ENCODE peak calls at places on chromosomes 16 and 17, in nine cellular contexts. P, V, H, Y, Q, W, D, B and O are unnamed samples. For H3K4me1, the result is how much of the 10 kb centered on the place peaks cover.

GRCh38 chr16:50692999-50693781 is at the start of gene NOD2:
- DNase-seq in B (no peak), D (no peak), H (peak), Q (peak), V (peak), P (peak), Y (peak), W (peak), O (peak)

GRCh38 chr16:17470871-17471744 is at the start of gene XYLT1:
- DNase-seq in B (no peak), Y (peak), W (peak), V (peak), P (no peak), Q (no peak), H (peak), D (peak), O (peak)

GRCh38 chr17:37744961-37745800 is at the start of gene HNF1B:
- DNase-seq in W (peak), Q (no peak), B (no peak), Y (no peak), V (peak), D (peak), P (peak), H (peak), O (no peak)

GRCh38 chr17:65984299-65984698 is 207.6 kb downstream of the CEP112 start:
- DNase-seq in P (no peak), H (no peak), W (no peak), B (no peak), V (no peak), Q (no peak), Y (no peak), D (no peak), O (no peak)

GRCh38 chr16:84955427-84955826 is 55.9 kb downstream of the ZDHHC7 start:
- DNase-seq in V (no peak), H (no peak), Y (no peak), W (peak), D (no peak), B (no peak), Q (no peak), P (no peak), O (no peak)

GRCh38 chr17:6393368-6393952 is 41.5 kb downstream of the AIPL1 start:
- DNase-seq in D (no peak), Q (peak), B (no peak), P (no peak), W (no peak), Y (no peak), H (peak), V (no peak), O (no peak)

GRCh38 chr17:40903129-40903847 is 18.2 kb upstream of the KRT20 start:
- DNase-seq in W (no peak), B (no peak), Q (no peak), P (peak), D (peak), Y (no peak), H (no peak), V (no peak), O (no peak)

GRCh38 chr16:64092284-64092683 is 1029.6 kb downstream of the CDH11 start:
- DNase-seq in P (peak), D (no peak), W (no peak), Q (no peak), B (peak), V (no peak), Y (no peak), H (no peak), O (no peak)

GRCh38 chr16:89431158-89431584 is 59.2 kb downstream of the ANKRD11 start:
- DNase-seq in Y (no peak), V (no peak), B (no peak), H (no peak), D (peak), W (no peak), P (peak), Q (no peak), O (no peak)

GRCh38 chr17:6496636-6497441 is 52.6 kb downstream of the PIMREG start:
- DNase-seq in V (peak), W (no peak), H (no peak), P (no peak), B (no peak), Q (no peak), Y (no peak), D (no peak), O (no peak)

GRCh38 chr16:77353587-77354263 is 81.1 kb downstream of the ADAMTS18 start:
- DNase-seq in H (no peak), D (no peak), P (peak), V (no peak), Y (no peak), Q (no peak), B (peak), W (no peak), O (no peak)

GRCh38 chr16:70378869-70379493 is 32.3 kb downstream of the DDX19A start:
- DNase-seq in H (no peak), B (no peak), Q (no peak), D (no peak), Y (no peak), P (no peak), W (no peak), V (no peak), O (no peak)

GRCh38 chr17:40452921-40453378 is 9.7 kb downstream of the IGFBP4 start:
- DNase-seq in W (no peak), P (peak), V (no peak), B (no peak), Y (no peak), Q (no peak), D (no peak), H (no peak), O (no peak)

GRCh38 chr16:87851601-87852000 is 17.7 kb downstream of the SLC7A5 start:
- DNase-seq in P (no peak), W (no peak), Q (no peak), D (no peak), H (peak), Y (no peak), V (no peak), B (no peak), O (no peak)

GRCh38 chr16:79278506-79278905 is 322.0 kb downstream of the MAF start:
- DNase-seq in W (no peak), P (no peak), H (no peak), B (no peak), D (peak), V (no peak), Q (no peak), Y (no peak), O (no peak)

GRCh38 chr16:7962480-7962879 is 627.8 kb downstream of the TMEM114 start:
- DNase-seq in D (no peak), V (no peak), Q (no peak), P (no peak), W (no peak), B (no peak), H (no peak), Y (no peak), O (no peak)

GRCh38 chr16:56279132-56279531 is 87.8 kb downstream of the GNAO1 start:
- DNase-seq in D (peak), Q (no peak), B (no peak), W (no peak), H (no peak), V (no peak), Y (no peak), P (no peak), O (no peak)

GRCh38 chr16:16045311-16045710 is 95.9 kb downstream of the ABCC1 start:
- DNase-seq in H (no peak), P (no peak), V (no peak), Y (no peak), B (no peak), Q (no peak), W (no peak), D (no peak), O (no peak)

GRCh38 chr16:51807551-51807950 is 656.5 kb upstream of the SALL1 start:
- DNase-seq in B (no peak), Y (no peak), Q (no peak), D (no peak), V (no peak), P (no peak), W (no peak), H (no peak), O (no peak)

GRCh38 chr16:67206838-67207115 is 7.8 kb downstream of the ELMO3 start:
- DNase-seq in H (peak), V (no peak), B (no peak), D (no peak), P (no peak), Y (peak), W (no peak), Q (no peak), O (no peak)

GRCh38 chr16:4426021-4426684 is 485 bp downstream of the DNAJA3 start:
- DNase-seq in Q (no peak), P (no peak), B (no peak), W (no peak), D (no peak), H (no peak), V (no peak), Y (no peak), O (no peak)

GRCh38 chr17:40461774-40462342 is 18.6 kb downstream of the IGFBP4 start:
- DNase-seq in W (no peak), B (no peak), P (peak), V (no peak), D (no peak), H (no peak), Y (no peak), Q (no peak), O (peak)

GRCh38 chr16:4588961-4589360 is 25.7 kb downstream of the UBALD1 start:
- DNase-seq in Q (no peak), H (no peak), Y (no peak), W (no peak), V (no peak), D (no peak), P (no peak), B (no peak), O (no peak)

GRCh38 chr16:12288537-12289174 is 312.1 kb downstream of the SNX29 start:
- DNase-seq in P (no peak), H (no peak), B (no peak), D (no peak), W (no peak), V (no peak), Q (no peak), Y (no peak), O (no peak)

GRCh38 chr16:12289175-12290063 is 312.9 kb downstream of the SNX29 start:
- DNase-seq in B (no peak), Q (no peak), Y (no peak), W (no peak), V (no peak), H (peak), P (no peak), D (peak), O (no peak)

GRCh38 chr16:12291989-12292759 is 315.6 kb downstream of the SNX29 start:
- DNase-seq in V (no peak), D (no peak), P (no peak), H (no peak), B (no peak), Y (no peak), W (no peak), Q (no peak), O (no peak)

GRCh38 chr16:12290165-12290564 is 313.6 kb downstream of the SNX29 start:
- DNase-seq in Y (no peak), Q (no peak), B (no peak), H (no peak), D (no peak), P (no peak), W (no peak), V (no peak), O (no peak)

DNA sequence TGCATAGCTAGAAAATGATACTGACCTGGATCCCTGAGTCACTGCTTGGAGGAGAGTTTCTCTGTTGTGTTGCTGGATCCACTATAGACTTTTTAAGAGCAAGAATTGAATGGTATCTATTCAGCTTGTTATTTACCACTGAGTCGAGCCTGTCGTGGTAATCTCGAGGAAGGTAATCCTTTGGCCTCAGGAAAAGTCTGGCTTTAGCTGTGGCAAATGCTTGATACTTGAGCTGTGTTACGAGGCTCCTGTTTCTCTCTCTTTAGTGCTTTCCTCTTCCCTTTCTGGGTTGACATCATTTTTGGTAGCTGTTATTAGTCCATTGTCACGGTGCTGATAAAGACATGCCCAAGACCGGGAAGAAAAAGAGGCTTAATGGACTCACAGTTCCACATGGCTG is 314.3 kb downstream of the SNX29 start:
- DNase-seq in W (no peak), H (no peak), P (no peak), B (no peak), Y (no peak), V (no peak), Q (no peak), D (no peak), O (no peak)
- H3K4me1 ChIP-seq in W (under half), H (under half), P (under half), B (under half), Y (under half), V (under half), Q (under half), D (under half), O (under half)

DNA sequence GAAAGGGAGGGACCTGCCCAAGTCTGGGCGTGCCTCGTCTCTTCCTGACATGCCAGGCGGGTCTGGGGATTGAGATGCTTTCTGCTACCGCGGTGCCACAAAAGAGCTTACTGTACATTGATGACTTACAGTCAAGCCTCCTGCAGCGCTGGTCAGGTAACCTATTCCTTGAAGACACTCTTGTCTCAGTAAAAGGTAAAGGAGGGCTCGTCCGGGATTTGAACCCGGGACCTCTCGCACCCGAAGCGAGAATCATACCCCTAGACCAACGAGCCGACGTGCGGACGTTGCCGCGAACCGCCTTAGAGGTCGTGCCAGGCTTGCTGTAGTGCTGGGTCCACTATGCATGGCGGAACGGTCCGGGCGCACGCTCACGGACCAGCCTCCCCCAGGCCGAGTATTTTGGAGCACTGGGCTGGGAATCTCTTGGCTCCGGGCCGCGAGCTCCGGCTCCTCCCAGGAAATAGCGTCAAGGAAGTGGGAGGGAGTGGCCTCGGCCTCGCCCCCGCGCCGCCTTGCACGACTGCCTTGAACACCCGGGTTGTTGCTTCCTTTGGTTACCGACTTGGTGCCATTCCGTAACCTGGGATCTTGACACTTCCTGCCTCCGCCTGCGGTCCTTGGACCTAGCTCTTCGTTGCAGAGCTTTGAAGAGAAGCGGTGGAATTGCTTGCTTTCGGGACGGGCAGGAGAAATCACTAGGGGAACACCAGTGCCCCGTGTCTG is 12.4 kb upstream of the AURKB start:
- DNase-seq in B (peak), Y (peak), Q (peak), V (peak), D (peak), W (peak), P (peak), H (peak), O (peak)
- H3K4me1 ChIP-seq in B (under half), Y (under half), Q (under half), V (under half), D (under half), W (under half), P (under half), H (under half), O (under half)

GRCh38 chr17:82097187-82097918 is 683 bp downstream of the FASN start:
- DNase-seq in D (peak), P (peak), B (no peak), H (peak), Q (peak), Y (peak), V (no peak), W (peak), O (peak)
- H3K4me1 ChIP-seq in D (under half), P (under half), B (under half), H (under half), Q (under half), Y (under half), V (under half), W (under half), O (under half)

DNA sequence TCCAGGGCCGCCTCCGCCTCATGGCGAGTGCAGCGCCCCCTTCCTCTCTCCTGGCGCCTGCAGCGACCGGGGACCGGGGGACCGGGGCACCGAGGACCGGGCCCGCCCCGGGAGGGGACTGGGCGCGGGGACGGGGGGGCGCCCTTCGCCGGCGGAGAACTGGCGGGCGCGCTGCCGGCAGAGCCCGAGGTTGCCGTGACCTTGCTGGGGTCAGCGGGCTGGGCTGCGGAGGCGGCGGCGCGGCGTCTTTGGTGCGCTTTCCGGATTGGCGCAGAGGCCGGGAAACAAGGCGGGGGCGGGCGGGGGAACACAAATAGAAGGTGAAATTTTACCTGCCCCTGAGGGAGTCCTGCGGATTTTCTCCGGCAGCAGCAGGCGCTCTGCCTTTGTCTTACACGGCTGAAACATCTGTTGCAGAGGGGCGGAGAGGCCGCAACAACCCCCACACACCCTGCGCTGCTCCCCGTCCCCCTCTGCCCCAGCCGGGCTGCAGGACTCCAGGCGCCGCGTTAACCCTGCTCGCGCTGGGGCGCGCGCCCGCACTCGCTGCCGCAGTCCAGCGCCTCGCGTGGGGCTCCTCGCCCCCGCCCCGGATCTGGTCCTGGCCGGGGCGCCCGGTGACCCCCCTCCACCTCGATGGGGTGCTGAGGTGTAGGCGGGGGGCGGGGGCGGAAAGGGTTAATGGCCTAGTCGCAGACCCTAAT is 53.5 kb downstream of the SREBF1 start:
- DNase-seq in B (no peak), Q (peak), V (peak), P (no peak), H (peak), W (peak), D (peak), Y (peak), O (peak)
- H3K4me1 ChIP-seq in B (half or more), Q (under half), V (under half), P (half or more), H (half or more), W (under half), D (under half), Y (half or more), O (under half)

DNA sequence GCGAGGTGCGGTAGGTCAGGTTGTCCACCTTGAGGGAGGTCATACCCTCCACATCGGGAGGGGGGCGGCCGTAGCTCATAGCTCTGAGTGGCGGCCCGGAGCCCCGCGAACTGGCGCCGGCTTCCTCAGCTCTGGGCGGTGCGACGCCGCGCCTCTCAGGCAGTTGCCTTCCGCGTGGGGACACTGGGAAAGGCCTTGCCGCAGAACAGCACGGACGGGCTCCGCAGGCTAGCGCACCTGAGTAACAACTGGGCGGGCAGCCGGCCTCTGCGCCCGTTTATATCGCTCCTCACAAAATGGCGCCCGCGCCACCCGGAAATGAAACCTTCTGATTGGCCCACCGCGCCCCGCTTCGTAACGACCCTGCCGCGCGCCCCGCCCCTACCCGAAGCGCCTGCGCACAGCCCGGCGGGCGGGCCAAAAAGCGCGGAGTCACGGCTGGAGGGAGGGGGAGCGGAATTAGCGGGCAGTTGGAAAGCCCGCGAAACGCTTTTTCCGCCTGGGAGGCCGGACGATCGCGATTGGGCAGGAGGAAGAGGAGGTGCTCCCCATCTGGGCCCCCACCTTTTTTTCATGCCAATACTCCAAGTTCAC is at the start of gene SRSF2:
- DNase-seq in B (peak), P (peak), Q (peak), W (peak), H (peak), Y (peak), D (peak), V (peak), O (peak)
- H3K4me1 ChIP-seq in B (under half), P (under half), Q (under half), W (under half), H (under half), Y (half or more), D (under half), V (under half), O (under half)

GRCh38 chr17:63834431-63835166 is 7.1 kb upstream of the FTSJ3 start:
- DNase-seq in B (no peak), W (no peak), Q (peak), Y (no peak), P (peak), H (peak), D (no peak), V (peak), O (no peak)

GRCh38 chr17:63833741-63834373 is 6.4 kb upstream of the FTSJ3 start:
- DNase-seq in W (no peak), Q (no peak), V (no peak), B (no peak), P (no peak), D (no peak), H (no peak), Y (no peak), O (no peak)

GRCh38 chr17:63832014-63832413 is 4.6 kb upstream of the FTSJ3 start:
- DNase-seq in P (no peak), V (no peak), W (no peak), H (no peak), Q (no peak), B (no peak), D (no peak), Y (no peak), O (no peak)

GRCh38 chr17:63832455-63832854 is 5.0 kb upstream of the FTSJ3 start:
- DNase-seq in D (no peak), Q (no peak), V (no peak), H (no peak), P (no peak), B (no peak), Y (no peak), W (no peak), O (no peak)

DNA sequence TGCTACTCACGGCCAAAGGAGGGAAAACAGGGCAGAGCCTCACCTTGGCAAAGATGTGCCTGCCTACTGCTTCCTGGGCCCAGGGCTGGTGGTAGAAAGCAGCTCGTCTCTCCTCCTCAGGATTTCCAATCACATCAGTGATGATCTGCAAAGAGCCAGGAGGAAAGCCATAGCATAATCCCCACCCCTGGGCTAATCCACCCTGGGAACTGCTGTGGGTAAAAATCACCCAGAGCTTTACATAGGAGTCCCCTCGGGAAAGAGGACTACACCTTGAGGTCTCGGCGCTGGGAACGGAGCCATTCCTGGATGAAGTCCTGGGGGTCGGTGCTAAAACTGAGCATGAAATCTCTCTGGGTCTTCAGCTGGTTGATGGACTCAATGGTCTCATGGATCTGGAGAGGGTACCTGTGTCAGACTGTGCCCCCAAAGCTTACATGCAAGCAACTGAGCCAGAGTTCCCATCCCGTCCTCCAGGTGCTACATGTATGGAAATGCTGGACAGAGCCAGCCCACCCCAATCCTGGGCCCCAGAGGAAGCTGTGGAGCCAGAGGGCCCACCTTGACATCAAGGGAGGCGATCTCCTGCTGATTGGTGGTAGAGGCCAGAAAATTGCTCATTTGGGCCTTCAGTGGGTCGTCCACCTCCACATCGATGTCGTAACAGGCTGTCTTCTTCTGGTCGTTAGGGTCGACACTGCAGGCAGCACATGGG is 5.7 kb upstream of the FTSJ3 start:
- DNase-seq in V (no peak), B (no peak), H (no peak), Y (no peak), D (no peak), W (no peak), P (no peak), Q (no peak), O (no peak)
- H3K4me1 ChIP-seq in V (under half), B (under half), H (under half), Y (under half), D (under half), W (under half), P (under half), Q (under half), O (under half)